ENCODE peak calls at places on chromosome 1, in nine cellular contexts. B is PC-9, I is GM06990, E is HFF-Myc, T is skeletal muscle cell, P is ovary, S is A549, U is heart right ventricle, M is stomach. D is an unnamed sample.

GRCh38 chr1:231407537-231408396 is 14.3 kb downstream of the EGLN1 start:
- DNase-seq in B (peak), I (no peak), E (no peak), T (no peak), P (no peak), S (peak), U (no peak), M (no peak), D (no peak)

GRCh38 chr1:225627304-225627947 is 25.5 kb downstream of the ENAH start:
- DNase-seq in B (no peak), I (no peak), E (no peak), T (no peak), P (no peak), S (no peak), U (no peak), M (peak), D (no peak)

GRCh38 chr1:233543338-233544255 is 70.3 kb upstream of the KCNK1 start:
- DNase-seq in B (peak), I (no peak), E (peak), T (peak), P (peak), S (peak), U (no peak), M (no peak), D (no peak)

GRCh38 chr1:48341221-48341620 is 118.7 kb downstream of the SLC5A9 start:
- DNase-seq in B (no peak), I (no peak), E (no peak), T (no peak), P (no peak), S (no peak), U (no peak), M (no peak), D (no peak)

GRCh38 chr1:179144621-179145020 is 62.8 kb downstream of the TOR3A start:
- DNase-seq in B (peak), I (no peak), E (no peak), T (no peak), P (no peak), S (no peak), U (no peak), M (no peak), D (no peak)

GRCh38 chr1:203448521-203449061 is 27.0 kb upstream of the PRELP start:
- DNase-seq in B (no peak), I (no peak), E (no peak), T (no peak), P (peak), S (no peak), U (no peak), M (no peak), D (no peak)

GRCh38 chr1:116762781-116763115 is 8.5 kb downstream of the CD2 start:
- DNase-seq in B (no peak), I (no peak), E (no peak), T (no peak), P (no peak), S (no peak), U (no peak), M (no peak), D (no peak)

GRCh38 chr1:86089765-86090164 is 66.8 kb downstream of the COL24A1 start:
- DNase-seq in B (no peak), I (no peak), E (no peak), T (no peak), P (no peak), S (no peak), U (no peak), M (no peak), D (no peak)

GRCh38 chr1:94672934-94673333 is 131.4 kb upstream of the F3 start:
- DNase-seq in B (no peak), I (no peak), E (peak), T (peak), P (no peak), S (no peak), U (no peak), M (no peak), D (no peak)

GRCh38 chr1:244056602-244057001 is 5.5 kb downstream of the ZBTB18 start:
- DNase-seq in B (no peak), I (no peak), E (no peak), T (no peak), P (no peak), S (no peak), U (no peak), M (no peak), D (no peak)

GRCh38 chr1:41371630-41372599 is 10.7 kb downstream of the FOXO6 start:
- DNase-seq in B (no peak), I (no peak), E (peak), T (peak), P (peak), S (no peak), U (peak), M (no peak), D (no peak)

GRCh38 chr1:146012703-146013565 is 8.6 kb downstream of the HJV start:
- DNase-seq in B (peak), I (no peak), E (peak), T (no peak), P (peak), S (peak), U (peak), M (peak), D (peak)

GRCh38 chr1:19764848-19765247 is 34.9 kb downstream of the TMCO4 start:
- DNase-seq in B (peak), I (no peak), E (no peak), T (peak), P (no peak), S (no peak), U (no peak), M (no peak), D (no peak)

GRCh38 chr1:38334930-38335592 is 288.5 kb upstream of the POU3F1 start:
- DNase-seq in B (no peak), I (no peak), E (no peak), T (no peak), P (no peak), S (no peak), U (no peak), M (no peak), D (no peak)

GRCh38 chr1:180577361-180577760 is 18.6 kb downstream of the OVAAL start:
- DNase-seq in B (no peak), I (no peak), E (no peak), T (no peak), P (no peak), S (no peak), U (no peak), M (no peak), D (no peak)

GRCh38 chr1:49111931-49112330 is 335.2 kb upstream of the BEND5 start:
- DNase-seq in B (no peak), I (no peak), E (no peak), T (no peak), P (no peak), S (no peak), U (no peak), M (no peak), D (no peak)

GRCh38 chr1:60503216-60503615 is 429.6 kb upstream of the C1orf87 start:
- DNase-seq in B (no peak), I (no peak), E (no peak), T (no peak), P (no peak), S (no peak), U (no peak), M (no peak), D (no peak)

GRCh38 chr1:60510162-60510561 is 436.6 kb upstream of the C1orf87 start:
- DNase-seq in B (no peak), I (no peak), E (no peak), T (no peak), P (no peak), S (no peak), U (no peak), M (no peak), D (no peak)

GRCh38 chr1:60504206-60504868 is 430.8 kb upstream of the C1orf87 start:
- DNase-seq in B (no peak), I (no peak), E (no peak), T (no peak), P (no peak), S (no peak), U (no peak), M (no peak), D (no peak)
- H3K4me3 ChIP-seq in B (no peak), I (no peak), E (no peak), T (no peak), P (no peak), S (no peak), U (no peak), M (no peak), D (no peak)

GRCh38 chr1:89692601-89693503 is 59.9 kb downstream of the LRRC8C start:
- DNase-seq in B (no peak), I (peak), E (no peak), T (no peak), P (no peak), S (peak), U (peak), M (no peak), D (no peak)
- H3K4me3 ChIP-seq in B (no peak), I (no peak), E (no peak), T (no peak), P (no peak), S (no peak), U (no peak), M (no peak), D (no peak)

DNA sequence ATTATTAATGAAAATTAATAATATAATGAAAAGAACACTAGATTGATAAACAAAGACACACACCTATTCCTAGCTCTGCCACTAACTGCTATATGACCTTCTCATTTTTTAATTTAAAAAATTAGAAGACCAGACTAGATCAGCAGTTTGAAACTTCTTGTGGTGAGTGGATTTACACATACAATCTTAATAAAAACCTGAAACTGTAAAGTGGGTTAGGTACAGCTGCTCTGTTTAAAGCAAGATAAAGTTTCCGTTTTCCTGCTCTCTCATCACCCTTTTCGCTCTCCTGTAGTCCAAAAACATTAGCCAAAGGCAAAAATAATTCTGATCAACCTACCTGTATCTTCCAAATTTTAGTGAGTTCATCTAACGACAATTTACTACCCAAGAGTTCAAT is 58.6 kb downstream of the USP24 start:
- DNase-seq in B (no peak), I (no peak), E (no peak), T (no peak), P (no peak), S (no peak), U (no peak), M (no peak), D (no peak)
- H3K4me3 ChIP-seq in B (no peak), I (no peak), E (no peak), T (no peak), P (no peak), S (no peak), U (no peak), M (no peak), D (no peak)

GRCh38 chr1:183806086-183806485 is 1.2 kb downstream of the RGL1 start:
- DNase-seq in B (no peak), I (no peak), E (no peak), T (no peak), P (no peak), S (no peak), U (no peak), M (no peak), D (no peak)
- H3K4me3 ChIP-seq in B (peak), I (peak), E (peak), T (peak), P (peak), S (peak), U (no peak), M (peak), D (no peak)

GRCh38 chr1:32900956-32901822 is at the start of gene TMEM54:
- DNase-seq in B (no peak), I (no peak), E (no peak), T (no peak), P (peak), S (no peak), U (peak), M (peak), D (no peak)
- H3K4me3 ChIP-seq in B (peak), I (peak), E (peak), T (peak), P (peak), S (peak), U (peak), M (peak), D (peak)

D was measured in Jurkat, Clone E6-1.